ENCODE peak calls at places on chromosomes 7 and 10, in ten cellular contexts. One of them, this sample, is unnamed.

GRCh38 chr7:69067397-69067796 is 530.9 kb upstream of the AUTS2 start:
- DNase-seq in HFF-Myc: no peak
- DNase-seq in ureter: no peak
- DNase-seq in GM04504: no peak
- DNase-seq in midbrain: no peak
- DNase-seq in activated T-helper 1 cell treated with anti-CD3 and anti-CD28 coated beads, Interleukin-2, amount 50 U/mL, for 16 hours: no peak
- DNase-seq in activated CD8-positive, alpha-beta memory T cell treated with anti-CD3 and anti-CD28 coated beads for 1 hour: no peak
- DNase-seq in NCI-H1694: peak
- DNase-seq in SHP77: peak
- DNase-seq in endodermal cell: peak
- DNase-seq in this sample: no peak

GRCh38 chr10:59323036-59323459 is 39.3 kb downstream of the FAM13C start:
- DNase-seq in HFF-Myc: no peak
- DNase-seq in ureter: no peak
- DNase-seq in GM04504: no peak
- DNase-seq in midbrain: no peak
- DNase-seq in activated T-helper 1 cell treated with anti-CD3 and anti-CD28 coated beads, Interleukin-2, amount 50 U/mL, for 16 hours: no peak
- DNase-seq in activated CD8-positive, alpha-beta memory T cell treated with anti-CD3 and anti-CD28 coated beads for 1 hour: no peak
- DNase-seq in NCI-H1694: no peak
- DNase-seq in SHP77: peak
- DNase-seq in endodermal cell: no peak
- DNase-seq in this sample: no peak

GRCh38 chr10:44955408-44956070 is 4.1 kb upstream of the RASSF4 start:
- DNase-seq in HFF-Myc: no peak
- DNase-seq in ureter: peak
- DNase-seq in GM04504: no peak
- DNase-seq in midbrain: no peak
- DNase-seq in activated T-helper 1 cell treated with anti-CD3 and anti-CD28 coated beads, Interleukin-2, amount 50 U/mL, for 16 hours: no peak
- DNase-seq in activated CD8-positive, alpha-beta memory T cell treated with anti-CD3 and anti-CD28 coated beads for 1 hour: no peak
- DNase-seq in NCI-H1694: no peak
- DNase-seq in SHP77: no peak
- DNase-seq in endodermal cell: no peak
- DNase-seq in this sample: no peak

GRCh38 chr10:63976538-63976937 is 455.3 kb downstream of the REEP3 start:
- DNase-seq in HFF-Myc: no peak
- DNase-seq in ureter: no peak
- DNase-seq in GM04504: peak
- DNase-seq in midbrain: peak
- DNase-seq in activated T-helper 1 cell treated with anti-CD3 and anti-CD28 coated beads, Interleukin-2, amount 50 U/mL, for 16 hours: no peak
- DNase-seq in activated CD8-positive, alpha-beta memory T cell treated with anti-CD3 and anti-CD28 coated beads for 1 hour: no peak
- DNase-seq in NCI-H1694: no peak
- DNase-seq in SHP77: peak
- DNase-seq in endodermal cell: peak
- DNase-seq in this sample: peak

GRCh38 chr7:106190589-106191330 is 78.6 kb upstream of the SYPL1 start:
- DNase-seq in HFF-Myc: no peak
- DNase-seq in ureter: no peak
- DNase-seq in GM04504: no peak
- DNase-seq in midbrain: no peak
- DNase-seq in activated T-helper 1 cell treated with anti-CD3 and anti-CD28 coated beads, Interleukin-2, amount 50 U/mL, for 16 hours: no peak
- DNase-seq in activated CD8-positive, alpha-beta memory T cell treated with anti-CD3 and anti-CD28 coated beads for 1 hour: no peak
- DNase-seq in NCI-H1694: no peak
- DNase-seq in SHP77: no peak
- DNase-seq in endodermal cell: no peak
- DNase-seq in this sample: no peak

GRCh38 chr7:128715079-128715478 is 24.1 kb upstream of the CALU start:
- DNase-seq in HFF-Myc: no peak
- DNase-seq in ureter: no peak
- DNase-seq in GM04504: no peak
- DNase-seq in midbrain: no peak
- DNase-seq in activated T-helper 1 cell treated with anti-CD3 and anti-CD28 coated beads, Interleukin-2, amount 50 U/mL, for 16 hours: no peak
- DNase-seq in activated CD8-positive, alpha-beta memory T cell treated with anti-CD3 and anti-CD28 coated beads for 1 hour: no peak
- DNase-seq in NCI-H1694: no peak
- DNase-seq in SHP77: no peak
- DNase-seq in endodermal cell: no peak
- DNase-seq in this sample: no peak

GRCh38 chr10:61995093-61995492 is 93.6 kb downstream of the ARID5B start:
- DNase-seq in HFF-Myc: no peak
- DNase-seq in ureter: no peak
- DNase-seq in GM04504: no peak
- DNase-seq in midbrain: no peak
- DNase-seq in activated T-helper 1 cell treated with anti-CD3 and anti-CD28 coated beads, Interleukin-2, amount 50 U/mL, for 16 hours: no peak
- DNase-seq in activated CD8-positive, alpha-beta memory T cell treated with anti-CD3 and anti-CD28 coated beads for 1 hour: no peak
- DNase-seq in NCI-H1694: no peak
- DNase-seq in SHP77: no peak
- DNase-seq in endodermal cell: no peak
- DNase-seq in this sample: no peak

GRCh38 chr7:142438235-142438922 is 180.5 kb upstream of the PRSS58 start:
- DNase-seq in HFF-Myc: no peak
- DNase-seq in ureter: no peak
- DNase-seq in GM04504: no peak
- DNase-seq in midbrain: peak
- DNase-seq in activated T-helper 1 cell treated with anti-CD3 and anti-CD28 coated beads, Interleukin-2, amount 50 U/mL, for 16 hours: no peak
- DNase-seq in activated CD8-positive, alpha-beta memory T cell treated with anti-CD3 and anti-CD28 coated beads for 1 hour: no peak
- DNase-seq in NCI-H1694: no peak
- DNase-seq in SHP77: no peak
- DNase-seq in endodermal cell: peak
- DNase-seq in this sample: no peak

GRCh38 chr7:134811798-134812197 is 32.4 kb downstream of the CALD1 start:
- DNase-seq in HFF-Myc: no peak
- DNase-seq in ureter: no peak
- DNase-seq in GM04504: peak
- DNase-seq in midbrain: no peak
- DNase-seq in activated T-helper 1 cell treated with anti-CD3 and anti-CD28 coated beads, Interleukin-2, amount 50 U/mL, for 16 hours: no peak
- DNase-seq in activated CD8-positive, alpha-beta memory T cell treated with anti-CD3 and anti-CD28 coated beads for 1 hour: no peak
- DNase-seq in NCI-H1694: no peak
- DNase-seq in SHP77: no peak
- DNase-seq in endodermal cell: no peak
- DNase-seq in this sample: no peak

GRCh38 chr7:37320840-37321468 is 127.7 kb downstream of the ELMO1 start:
- DNase-seq in HFF-Myc: no peak
- DNase-seq in ureter: no peak
- DNase-seq in GM04504: no peak
- DNase-seq in midbrain: no peak
- DNase-seq in activated T-helper 1 cell treated with anti-CD3 and anti-CD28 coated beads, Interleukin-2, amount 50 U/mL, for 16 hours: no peak
- DNase-seq in activated CD8-positive, alpha-beta memory T cell treated with anti-CD3 and anti-CD28 coated beads for 1 hour: no peak
- DNase-seq in NCI-H1694: no peak
- DNase-seq in SHP77: no peak
- DNase-seq in endodermal cell: no peak
- DNase-seq in this sample: no peak

GRCh38 chr10:91340613-91341362 is 69.4 kb upstream of the HECTD2 start:
- DNase-seq in HFF-Myc: peak
- DNase-seq in ureter: no peak
- DNase-seq in GM04504: peak
- DNase-seq in midbrain: no peak
- DNase-seq in activated T-helper 1 cell treated with anti-CD3 and anti-CD28 coated beads, Interleukin-2, amount 50 U/mL, for 16 hours: no peak
- DNase-seq in activated CD8-positive, alpha-beta memory T cell treated with anti-CD3 and anti-CD28 coated beads for 1 hour: no peak
- DNase-seq in NCI-H1694: peak
- DNase-seq in SHP77: peak
- DNase-seq in endodermal cell: no peak
- DNase-seq in this sample: peak

GRCh38 chr7:2894118-2894940 is 50.2 kb upstream of the GNA12 start:
- DNase-seq in HFF-Myc: no peak
- DNase-seq in ureter: no peak
- DNase-seq in GM04504: no peak
- DNase-seq in midbrain: no peak
- DNase-seq in activated T-helper 1 cell treated with anti-CD3 and anti-CD28 coated beads, Interleukin-2, amount 50 U/mL, for 16 hours: peak
- DNase-seq in activated CD8-positive, alpha-beta memory T cell treated with anti-CD3 and anti-CD28 coated beads for 1 hour: no peak
- DNase-seq in NCI-H1694: no peak
- DNase-seq in SHP77: no peak
- DNase-seq in endodermal cell: no peak
- DNase-seq in this sample: no peak

GRCh38 chr7:113998934-113999333 is 80.1 kb upstream of the PPP1R3A start:
- DNase-seq in HFF-Myc: no peak
- DNase-seq in ureter: no peak
- DNase-seq in GM04504: no peak
- DNase-seq in midbrain: no peak
- DNase-seq in activated T-helper 1 cell treated with anti-CD3 and anti-CD28 coated beads, Interleukin-2, amount 50 U/mL, for 16 hours: no peak
- DNase-seq in activated CD8-positive, alpha-beta memory T cell treated with anti-CD3 and anti-CD28 coated beads for 1 hour: no peak
- DNase-seq in NCI-H1694: no peak
- DNase-seq in SHP77: no peak
- DNase-seq in endodermal cell: no peak
- DNase-seq in this sample: no peak

This sample was measured in HTR-8/SVneo.